ENCODE peak calls at places on chromosomes 5 and 9, in six cellular contexts. Y is A549, N is tibial nerve, G is H1, M is upper lobe of left lung, C is transverse colon. K is an unnamed sample.

GRCh38 chr5:90055831-90056328 is 353.7 kb downstream of the CETN3 start:
- DNase-seq in Y (peak), N (no peak), G (no peak), M (no peak), C (no peak), K (no peak)

GRCh38 chr9:97601228-97601898 is 31.8 kb downstream of the TSTD2 start:
- DNase-seq in Y (no peak), N (no peak), G (no peak), M (no peak), C (no peak), K (no peak)

GRCh38 chr5:87076931-87077330 is 190.8 kb upstream of the RASA1 start:
- DNase-seq in Y (no peak), N (no peak), G (no peak), M (no peak), C (no peak), K (no peak)

GRCh38 chr5:76838481-76839261 is 11.1 kb upstream of the S100Z start:
- DNase-seq in Y (peak), N (no peak), G (no peak), M (no peak), C (peak), K (no peak)

GRCh38 chr5:8749556-8749955 is 796.3 kb downstream of the SEMA5A start:
- DNase-seq in Y (no peak), N (no peak), G (no peak), M (no peak), C (no peak), K (no peak)

GRCh38 chr5:35458824-35459207 is 158.8 kb upstream of the SPEF2 start:
- DNase-seq in Y (no peak), N (no peak), G (no peak), M (peak), C (peak), K (peak)

GRCh38 chr5:90940227-90940995 is 381.8 kb downstream of the ADGRV1 start:
- DNase-seq in Y (peak), N (no peak), G (peak), M (peak), C (peak), K (no peak)

GRCh38 chr9:127796225-127796813 is 6.4 kb upstream of the FPGS start:
- DNase-seq in Y (no peak), N (no peak), G (no peak), M (peak), C (no peak), K (peak)

GRCh38 chr9:38018964-38019602 is 49.9 kb downstream of the SHB start:
- DNase-seq in Y (peak), N (no peak), G (no peak), M (peak), C (no peak), K (peak)

GRCh38 chr9:130346431-130346830 is 80.9 kb downstream of the HMCN2 start:
- DNase-seq in Y (no peak), N (no peak), G (no peak), M (no peak), C (no peak), K (no peak)

GRCh38 chr9:107539427-107540154 is 50.0 kb upstream of the KLF4 start:
- DNase-seq in Y (no peak), N (peak), G (peak), M (peak), C (no peak), K (no peak)

GRCh38 chr9:115640887-115641286 is 512.7 kb upstream of the PAPPA start:
- DNase-seq in Y (no peak), N (no peak), G (no peak), M (no peak), C (no peak), K (no peak)

GRCh38 chr5:52807037-52807436 is 19.3 kb downstream of the ITGA1 start:
- DNase-seq in Y (no peak), N (no peak), G (no peak), M (no peak), C (no peak), K (no peak)

GRCh38 chr9:87701931-87702421 is 23.9 kb upstream of the CTSL start:
- DNase-seq in Y (no peak), N (no peak), G (no peak), M (no peak), C (no peak), K (no peak)

GRCh38 chr5:65867509-65868195 is 58.7 kb upstream of the ERBIN start:
- DNase-seq in Y (no peak), N (no peak), G (no peak), M (no peak), C (no peak), K (no peak)

GRCh38 chr5:40813698-40814281 is 15.6 kb upstream of the PRKAA1 start:
- DNase-seq in Y (no peak), N (no peak), G (no peak), M (no peak), C (no peak), K (no peak)

GRCh38 chr9:137619240-137620090 is 660 bp downstream of the EHMT1 start:
- DNase-seq in Y (no peak), N (no peak), G (no peak), M (no peak), C (peak), K (peak)

GRCh38 chr5:94849821-94850736 is 231.6 kb downstream of the SLF1 start:
- DNase-seq in Y (peak), N (no peak), G (no peak), M (no peak), C (no peak), K (no peak)

GRCh38 chr9:21119093-21119770 is 22.4 kb downstream of the IFNW1 start:
- DNase-seq in Y (no peak), N (no peak), G (no peak), M (peak), C (no peak), K (no peak)

GRCh38 chr5:14861123-14861757 is 10.3 kb downstream of the ANKH start:
- DNase-seq in Y (no peak), N (no peak), G (no peak), M (no peak), C (peak), K (no peak)

GRCh38 chr9:16001856-16002255 is 449.0 kb downstream of the CCDC171 start:
- DNase-seq in Y (no peak), N (no peak), G (no peak), M (no peak), C (no peak), K (no peak)

GRCh38 chr5:72427488-72428437 is 79.4 kb downstream of the ZNF366 start:
- DNase-seq in Y (no peak), N (no peak), G (no peak), M (no peak), C (no peak), K (no peak)

GRCh38 chr5:172788771-172789686 is 18.0 kb upstream of the DUSP1 start:
- DNase-seq in Y (peak), N (peak), G (no peak), M (peak), C (peak), K (peak)

DNA sequence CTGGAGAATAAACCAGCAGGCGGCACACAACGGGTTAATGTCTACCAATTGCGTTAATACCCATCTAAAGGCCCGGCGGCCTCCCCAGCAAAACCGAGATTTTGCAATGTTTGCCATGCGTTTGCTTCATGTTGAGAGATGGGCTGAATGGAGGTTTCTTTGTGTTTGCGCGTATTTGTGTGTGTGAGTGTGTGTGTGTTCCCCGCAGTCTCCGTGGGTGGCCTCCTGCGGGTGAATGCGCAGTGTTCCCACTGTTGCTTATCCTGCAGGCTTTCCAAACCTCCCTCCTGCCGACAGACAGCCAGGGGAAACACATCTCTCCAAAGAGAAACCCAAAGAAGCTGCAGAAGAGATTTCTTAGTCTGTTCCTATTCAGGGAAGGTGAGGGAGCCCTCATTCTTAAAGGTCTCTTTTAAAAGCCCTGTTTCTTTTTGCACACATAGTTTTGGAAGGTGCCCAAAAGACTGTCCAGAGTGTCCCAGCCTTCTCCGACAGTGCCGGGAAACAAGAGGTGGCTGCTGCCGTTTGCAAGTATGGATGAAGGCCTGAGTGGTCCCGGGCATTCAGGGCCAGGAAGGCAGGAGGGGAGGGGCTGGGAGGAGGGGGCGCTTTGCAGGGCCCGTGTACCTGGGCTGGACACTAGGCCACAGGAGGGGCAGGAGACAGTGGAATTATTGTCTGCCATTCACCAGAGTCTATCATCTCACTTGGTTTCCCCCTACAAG is 103.8 kb upstream of the ERCC6L2 start:
- DNase-seq in Y (no peak), N (peak), G (no peak), M (no peak), C (peak), K (peak)
- TF ChIP-seq EP300 in Y (no peak), N (peak), G (no peak), M (no peak), C (no peak), K (no peak)

DNA sequence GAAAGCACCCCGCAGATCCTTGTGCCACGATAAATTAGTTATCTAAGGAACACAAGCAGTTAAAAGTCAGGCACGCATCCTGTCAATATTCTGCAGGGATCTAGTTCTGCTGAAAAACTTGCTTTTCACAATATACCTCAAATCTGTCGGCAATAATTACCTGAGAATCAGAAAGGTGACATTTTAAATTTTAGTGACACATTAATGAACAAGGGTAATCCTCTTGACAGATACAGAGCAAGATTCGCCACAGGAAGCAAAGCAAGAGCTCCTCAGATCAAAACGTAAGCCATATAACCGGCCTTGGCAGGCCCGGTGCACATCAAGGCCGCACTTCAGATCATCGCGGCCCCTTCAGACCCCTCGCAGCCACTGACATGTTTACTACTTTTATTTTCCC is 185.7 kb downstream of the ATPSCKMT start:
- DNase-seq in Y (no peak), N (no peak), G (no peak), M (no peak), C (no peak), K (no peak)
- TF ChIP-seq EP300 in Y (no peak), N (no peak), G (no peak), M (no peak), C (no peak), K (no peak)

GRCh38 chr5:217860-218456 is at the start of the genes CCDC127 and SDHA:
- DNase-seq in Y (peak), N (peak), G (peak), M (peak), C (peak), K (peak)
- TF ChIP-seq EP300 in Y (no peak), N (peak), G (no peak), M (no peak), C (no peak), K (no peak)

GRCh38 chr9:125706661-125707539 is at the start of gene MAPKAP1:
- DNase-seq in Y (peak), N (peak), G (peak), M (peak), C (peak), K (peak)
- TF ChIP-seq EP300 in Y (no peak), N (peak), G (no peak), M (no peak), C (no peak), K (no peak)

DNA sequence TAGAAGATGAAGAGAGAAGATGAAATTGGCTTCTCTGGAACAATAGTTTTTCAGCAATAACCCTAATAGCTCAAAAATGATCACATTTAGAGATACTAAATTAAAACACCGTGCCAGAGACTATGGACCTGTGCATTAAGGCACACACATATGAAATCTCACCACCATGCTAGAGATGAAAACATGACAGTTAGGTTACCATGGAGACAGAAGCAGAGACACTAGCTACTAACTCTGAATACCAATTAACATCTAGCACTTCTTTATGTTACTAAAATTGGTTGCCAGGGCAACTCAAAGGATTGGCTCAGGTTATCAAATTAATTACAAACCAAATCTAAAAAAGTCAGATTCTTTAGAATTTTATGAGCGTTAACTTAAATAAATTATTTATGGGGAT is 337.7 kb downstream of the PLK2 start:
- DNase-seq in Y (no peak), N (no peak), G (no peak), M (no peak), C (no peak), K (no peak)
- TF ChIP-seq EP300 in Y (no peak), N (no peak), G (no peak), M (no peak), C (no peak), K (no peak)

GRCh38 chr9:124843635-124844034 is 9.6 kb upstream of the WDR38 start:
- DNase-seq in Y (no peak), N (no peak), G (no peak), M (no peak), C (no peak), K (no peak)

GRCh38 chr9:124840300-124840833 is 12.9 kb upstream of the WDR38 start:
- DNase-seq in Y (peak), N (no peak), G (no peak), M (no peak), C (no peak), K (no peak)

GRCh38 chr9:124839612-124840299 is 13.5 kb upstream of the WDR38 start:
- DNase-seq in Y (peak), N (no peak), G (no peak), M (no peak), C (no peak), K (no peak)

GRCh38 chr9:124841422-124841821 is 11.8 kb upstream of the WDR38 start:
- DNase-seq in Y (no peak), N (no peak), G (no peak), M (no peak), C (no peak), K (no peak)

GRCh38 chr9:124844291-124844690 is 9.0 kb upstream of the WDR38 start:
- DNase-seq in Y (no peak), N (no peak), G (no peak), M (no peak), C (no peak), K (no peak)
- TF ChIP-seq EP300 in Y (no peak), N (no peak), G (no peak), M (no peak), C (no peak), K (no peak)

K was measured in stomach.